ENCODE peak calls at places on chromosomes 7 and 10, in four cellular contexts. H, E, T and Y are unnamed samples.

GRCh38 chr7:157564518-157565177 is 227.8 kb downstream of the DNAJB6 start:
- DNase-seq in H (no peak), E (no peak), T (no peak), Y (peak; percentile 97)

GRCh38 chr7:113026941-113027340 is 59.7 kb downstream of the GPR85 start:
- DNase-seq in H (no peak), E (no peak), T (no peak), Y (no peak)

GRCh38 chr10:47402681-47403301 is 18.7 kb upstream of the ZNF488 start:
- DNase-seq in H (peak; percentile 70), E (no peak), T (peak; percentile 51), Y (peak; percentile 73)

GRCh38 chr10:49143249-49143648 is 9.4 kb upstream of the FAM170B start:
- DNase-seq in H (no peak), E (no peak), T (no peak), Y (no peak)

GRCh38 chr10:59586407-59586891 is 123.2 kb downstream of the SLC16A9 start:
- DNase-seq in H (no peak), E (no peak), T (no peak), Y (no peak)

GRCh38 chr10:3948843-3949242 is 163.8 kb upstream of the KLF6 start:
- DNase-seq in H (no peak), E (no peak), T (no peak), Y (no peak)

GRCh38 chr7:28005848-28006233 is 174.8 kb downstream of the JAZF1 start:
- DNase-seq in H (no peak), E (no peak), T (no peak), Y (no peak)

GRCh38 chr10:484925-485661 is 204.4 kb downstream of the DIP2C start:
- DNase-seq in H (no peak), E (no peak), T (no peak), Y (no peak)

GRCh38 chr10:30284860-30285594 is 64.1 kb downstream of the MTPAP start:
- DNase-seq in H (no peak), E (no peak), T (no peak), Y (no peak)

GRCh38 chr10:62373995-62374861 is at the start of gene ZNF365:
- DNase-seq in H (no peak), E (no peak), T (no peak), Y (peak; percentile 8)

GRCh38 chr7:20183086-20183485 is 34.1 kb downstream of the MACC1 start:
- DNase-seq in H (no peak), E (no peak), T (no peak), Y (no peak)

GRCh38 chr7:91847881-91848599 is 32.5 kb downstream of the MTERF1 start:
- DNase-seq in H (no peak), E (no peak), T (no peak), Y (no peak)

GRCh38 chr10:120460191-120460590 is 3.2 kb downstream of the PLPP4 start:
- DNase-seq in H (no peak), E (no peak), T (no peak), Y (no peak)

DNA sequence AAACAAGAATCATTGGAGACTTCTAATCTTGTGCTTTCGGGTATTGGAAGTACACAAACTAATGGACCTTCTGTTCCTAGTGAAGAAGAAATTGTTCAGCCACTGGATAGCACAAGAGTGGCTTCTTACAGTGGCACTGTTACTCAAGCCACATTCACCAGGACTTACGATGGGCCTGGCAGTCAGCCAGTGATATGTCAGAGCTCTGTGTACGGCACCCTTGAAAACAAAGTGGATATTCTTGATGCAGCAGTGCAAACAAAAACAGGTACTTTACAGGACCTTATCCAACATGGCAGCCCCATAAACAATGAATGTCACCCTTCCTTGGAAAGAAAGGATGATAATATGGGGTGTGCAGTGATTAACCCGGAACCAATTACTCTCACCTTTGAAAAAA is 61.6 kb downstream of the TASOR2 start:
- DNase-seq in H (no peak), E (no peak), T (no peak), Y (no peak)
- H3K79me2 ChIP-seq in H (peaks cover 17% of the 10 kb centered on the region), E (peaks cover 2% of the 10 kb centered on the region), T (no peaks in the 10 kb centered on the region), Y (peaks cover 7% of the 10 kb centered on the region)

DNA sequence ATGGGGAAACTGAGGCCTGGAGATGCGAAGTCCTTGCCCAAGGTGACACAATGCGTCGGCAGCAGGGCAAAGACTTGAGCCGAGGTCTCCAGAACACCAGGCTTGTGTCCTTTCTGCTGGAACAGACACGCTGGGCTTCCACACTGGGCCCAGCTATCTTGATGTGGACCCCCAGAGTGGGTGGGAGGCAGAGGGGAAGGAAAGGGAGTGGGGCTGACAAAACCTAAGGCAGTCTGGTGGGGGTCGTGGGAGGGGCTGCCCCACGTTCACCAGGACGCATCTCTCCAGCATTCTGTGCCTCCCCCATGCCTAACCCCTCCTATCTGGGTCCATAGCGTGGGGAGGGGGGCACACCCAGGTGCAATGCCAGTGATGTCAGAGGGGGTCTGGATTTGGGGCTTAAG is 38.1 kb downstream of the PPIF start:
- DNase-seq in H (no peak), E (no peak), T (no peak), Y (no peak)
- TF ChIP-seq FOSL1 in H (no peak), E (no peak), T (no peak), Y (no peak)

DNA sequence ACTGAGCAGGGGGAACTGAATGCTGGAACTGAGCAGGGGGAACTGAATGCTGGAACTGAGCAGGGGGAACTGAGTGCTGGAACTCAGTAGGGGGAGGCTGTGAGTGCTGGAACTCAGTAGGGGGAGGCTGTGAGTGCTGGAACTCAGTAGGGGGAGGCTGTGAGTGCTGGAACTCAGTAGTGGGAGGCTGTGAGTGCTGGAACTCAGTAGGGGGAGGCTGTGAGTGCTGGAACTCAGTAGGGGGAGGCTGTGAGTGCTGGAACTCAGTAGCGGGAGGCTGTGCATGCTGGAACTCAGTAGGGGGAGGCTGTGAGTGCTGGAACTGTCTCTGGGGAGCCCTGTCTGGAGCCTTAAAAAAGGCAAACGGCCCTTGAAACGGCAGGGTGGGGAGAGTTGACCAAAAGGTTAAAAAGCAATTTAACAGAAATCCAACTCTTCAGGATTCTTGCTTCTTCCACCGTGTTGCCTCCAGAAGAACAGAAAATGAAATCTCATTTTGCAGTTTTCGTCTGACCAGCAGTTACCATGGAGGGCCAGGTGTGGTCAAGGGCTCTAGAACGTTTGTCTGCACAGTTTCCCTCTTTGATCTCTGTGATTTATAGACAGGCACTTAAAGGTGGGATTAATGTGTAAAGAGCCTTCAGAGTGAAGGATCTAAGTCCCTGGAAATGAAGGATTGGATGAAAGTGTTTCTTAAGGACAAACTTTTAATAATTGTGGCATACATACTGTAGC is 19.1 kb downstream of the DOCK1 start:
- DNase-seq in H (no peak), E (no peak), T (no peak), Y (no peak)
- H3K79me2 ChIP-seq in H (peaks cover 23% of the 10 kb centered on the region), E (no peaks in the 10 kb centered on the region), T (peaks cover 4% of the 10 kb centered on the region), Y (peaks cover 51% of the 10 kb centered on the region)

DNA sequence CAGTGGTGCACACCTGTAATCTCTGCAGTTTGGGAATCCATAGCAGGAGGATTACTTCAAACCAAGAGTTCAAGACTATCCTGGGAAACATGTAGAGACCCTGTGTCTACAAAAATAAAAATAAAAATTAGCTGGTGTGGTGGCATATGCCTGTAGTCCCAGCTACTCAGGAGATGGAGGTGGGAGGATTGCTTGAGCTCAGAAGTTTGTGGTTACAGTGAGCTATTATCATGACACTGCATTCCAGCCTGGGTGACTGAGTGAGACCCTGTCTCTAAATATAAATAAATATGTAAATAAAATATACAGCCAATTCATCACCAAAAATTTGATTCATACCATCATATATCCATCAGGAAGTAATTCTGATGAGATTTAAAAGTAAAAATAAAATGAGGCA is 60.9 kb downstream of the ANKRD7 start:
- DNase-seq in H (no peak), E (no peak), T (no peak), Y (no peak)
- TF ChIP-seq FOSL1 in H (no peak), E (no peak), T (no peak), Y (no peak)

GRCh38 chr7:131039836-131040235 is 287.8 kb upstream of the MKLN1 start:
- DNase-seq in H (no peak), E (no peak), T (no peak), Y (no peak)
- H3K79me2 ChIP-seq in H (peaks cover 29% of the 10 kb centered on the region), E (no peaks in the 10 kb centered on the region), T (no peaks in the 10 kb centered on the region), Y (peaks cover 49% of the 10 kb centered on the region)

GRCh38 chr10:78905015-78905939 is 163.5 kb upstream of the ZMIZ1 start:
- DNase-seq in H (no peak), E (no peak), T (no peak), Y (no peak)
- TF ChIP-seq FOSL1 in H (no peak), E (no peak), T (no peak), Y (no peak)

GRCh38 chr10:50398383-50398782 is 147.1 kb upstream of the ASAH2 start:
- DNase-seq in H (no peak), E (no peak), T (no peak), Y (no peak)
- H3K79me2 ChIP-seq in H (no peaks in the 10 kb centered on the region), E (peaks cover 99% of the 10 kb centered on the region), T (no peaks in the 10 kb centered on the region), Y (peaks cover 26% of the 10 kb centered on the region)

DNA sequence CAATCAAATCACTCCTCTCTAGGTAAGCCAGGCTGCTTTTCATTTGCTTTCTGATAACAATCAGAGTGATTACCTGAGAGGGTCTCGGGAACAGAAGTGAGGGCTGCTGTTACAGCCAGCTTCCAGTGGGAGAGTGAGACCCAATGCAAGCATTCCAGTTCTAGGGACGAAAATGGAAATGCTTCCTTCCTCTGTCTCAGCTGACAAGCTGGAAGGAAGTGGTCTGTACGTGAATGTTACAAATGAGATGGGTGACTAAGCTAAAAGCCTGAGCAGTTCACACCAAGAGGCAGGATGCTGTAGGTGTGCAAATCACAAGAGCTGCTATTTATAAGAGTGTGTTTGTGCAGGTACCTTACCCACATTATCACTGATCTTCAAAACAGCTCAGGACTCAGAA is 772.4 kb downstream of the GRID1 start:
- DNase-seq in H (no peak), E (no peak), T (no peak), Y (no peak)
- TF ChIP-seq FOSL1 in H (no peak), E (no peak), T (no peak), Y (no peak)

GRCh38 chr7:54989826-54990225 is 29.0 kb upstream of the EGFR start:
- DNase-seq in H (no peak), E (no peak), T (no peak), Y (no peak)
- H3K79me2 ChIP-seq in H (no peaks in the 10 kb centered on the region), E (no peaks in the 10 kb centered on the region), T (no peaks in the 10 kb centered on the region), Y (no peaks in the 10 kb centered on the region)